ENCODE peak calls at places on chromosomes 16 and 17, in seven cellular contexts. U is BE2C, J is fibroblast of pulmonary artery, O is AG04450, N is heart left ventricle, M is A549, K is GM12865. V is an unnamed sample.
A peak's percentile ranks its signal among the peaks of the same experiment; 100 is the strongest.

GRCh38 chr17:45135978-45136791 is 698 bp downstream of the ACBD4 start:
- DNase-seq in J (no peak), K (no peak), U (peak; percentile 30), N (peak; percentile 45), O (no peak), M (no peak), V (no peak)

GRCh38 chr16:88966986-88967799 is 9.8 kb downstream of the CBFA2T3 start:
- DNase-seq in N (no peak), M (no peak), K (no peak), O (no peak), J (no peak), U (no peak), V (no peak)

GRCh38 chr16:6684076-6684673 is 648.5 kb upstream of the RBFOX1 start:
- DNase-seq in U (peak; percentile 22), N (no peak), K (peak; percentile 4), M (peak; percentile 25), O (no peak), J (peak; percentile 1), V (peak; percentile 1)

GRCh38 chr17:51590071-51590470 is 329.7 kb downstream of the UTP18 start:
- DNase-seq in U (peak; percentile 14), N (no peak), O (no peak), K (no peak), J (no peak), M (no peak), V (no peak)

GRCh38 chr17:74757931-74758845 is 9.8 kb downstream of the NHERF1 start:
- DNase-seq in N (peak; percentile 69), O (no peak), M (peak; percentile 61), U (peak; percentile 51), J (peak; percentile 43), K (no peak), V (no peak)

GRCh38 chr17:71023631-71024030 is 854.3 kb downstream of the KCNJ2 start:
- DNase-seq in N (no peak), K (peak; percentile 5), M (no peak), U (peak; percentile 92), J (peak; percentile 15), O (no peak), V (no peak)

GRCh38 chr17:6637458-6637840 is 3.1 kb downstream of the KIAA0753 start:
- DNase-seq in N (no peak), M (no peak), K (no peak), J (no peak), U (no peak), O (no peak), V (no peak)

GRCh38 chr17:73743802-73744201 is 99.6 kb upstream of the SDK2 start:
- DNase-seq in N (no peak), M (no peak), U (no peak), J (no peak), K (no peak), O (no peak), V (no peak)

GRCh38 chr17:2547176-2547575 is 35.5 kb upstream of the METTL16 start:
- DNase-seq in U (peak; percentile 36), J (peak; percentile 53), K (no peak), M (peak; percentile 49), O (no peak), N (no peak), V (peak; percentile 28)

GRCh38 chr17:2511138-2511461 is 588 bp downstream of the METTL16 start:
- DNase-seq in N (no peak), O (no peak), U (no peak), K (no peak), M (no peak), J (no peak), V (no peak)

GRCh38 chr17:40564883-40565744 is at the start of gene CCR7:
- DNase-seq in N (no peak), O (no peak), K (peak; percentile 86), J (no peak), M (no peak), U (no peak), V (no peak)

GRCh38 chr17:78883533-78884131 is 19.4 kb downstream of the CEP295NL start:
- DNase-seq in N (peak; percentile 89), K (no peak), O (peak; percentile 93), M (peak; percentile 86), J (peak; percentile 98), U (peak; percentile 88), V (peak; percentile 97)

GRCh38 chr17:17814162-17815061 is 22.4 kb downstream of the SREBF1 start:
- DNase-seq in N (no peak), K (no peak), J (no peak), M (no peak), O (no peak), U (no peak), V (no peak)

GRCh38 chr17:18315498-18316360 is 636 bp downstream of the SMCR8 start:
- DNase-seq in N (peak; percentile 35), K (no peak), J (peak; percentile 11), M (no peak), U (no peak), O (no peak), V (peak; percentile 14)

GRCh38 chr16:69781118-69781517 is 19.0 kb downstream of the WWP2 start:
- DNase-seq in O (no peak), N (no peak), K (no peak), M (no peak), J (no peak), U (no peak), V (no peak)

GRCh38 chr16:4110065-4110464 is 6.2 kb downstream of the ADCY9 start:
- DNase-seq in K (no peak), N (no peak), J (no peak), O (no peak), U (no peak), M (no peak), V (no peak)

GRCh38 chr16:61595605-61596004 is 440.6 kb downstream of the CDH8 start:
- DNase-seq in J (no peak), O (no peak), U (no peak), N (no peak), M (no peak), K (no peak), V (no peak)

GRCh38 chr17:73933871-73934270 is 269.6 kb upstream of the RPL38 start:
- DNase-seq in J (no peak), U (no peak), K (no peak), O (no peak), N (no peak), M (no peak), V (no peak)

GRCh38 chr17:28045304-28045703 is 2.8 kb downstream of the NLK start:
- DNase-seq in U (no peak), K (no peak), N (no peak), M (no peak), J (no peak), O (no peak), V (no peak)

GRCh38 chr17:63973930-63974593 is 1.3 kb upstream of the SCN4A start:
- DNase-seq in U (no peak), N (no peak), M (peak; percentile 34), J (no peak), K (no peak), O (no peak), V (peak; percentile 29)

GRCh38 chr17:19645608-19646250 is 2.8 kb upstream of the ALDH3A2 start:
- DNase-seq in K (peak; percentile 74), O (no peak), N (peak; percentile 35), U (peak; percentile 6), M (peak; percentile 61), J (peak; percentile 16), V (peak; percentile 30)

GRCh38 chr17:79627184-79627765 is 16.4 kb upstream of the RBFOX3 start:
- DNase-seq in U (no peak), K (no peak), M (no peak), J (no peak), O (no peak), N (no peak), V (no peak)

GRCh38 chr16:72195609-72196008 is 23.7 kb upstream of the PMFBP1 start:
- DNase-seq in N (no peak), J (no peak), K (no peak), O (no peak), U (peak; percentile 78), M (no peak), V (no peak)
- TF ChIP-seq CTCF in N (no peak), J (peak; percentile 7), K (no peak), O (no peak), U (peak; percentile 90), M (no peak), V (no peak)

DNA sequence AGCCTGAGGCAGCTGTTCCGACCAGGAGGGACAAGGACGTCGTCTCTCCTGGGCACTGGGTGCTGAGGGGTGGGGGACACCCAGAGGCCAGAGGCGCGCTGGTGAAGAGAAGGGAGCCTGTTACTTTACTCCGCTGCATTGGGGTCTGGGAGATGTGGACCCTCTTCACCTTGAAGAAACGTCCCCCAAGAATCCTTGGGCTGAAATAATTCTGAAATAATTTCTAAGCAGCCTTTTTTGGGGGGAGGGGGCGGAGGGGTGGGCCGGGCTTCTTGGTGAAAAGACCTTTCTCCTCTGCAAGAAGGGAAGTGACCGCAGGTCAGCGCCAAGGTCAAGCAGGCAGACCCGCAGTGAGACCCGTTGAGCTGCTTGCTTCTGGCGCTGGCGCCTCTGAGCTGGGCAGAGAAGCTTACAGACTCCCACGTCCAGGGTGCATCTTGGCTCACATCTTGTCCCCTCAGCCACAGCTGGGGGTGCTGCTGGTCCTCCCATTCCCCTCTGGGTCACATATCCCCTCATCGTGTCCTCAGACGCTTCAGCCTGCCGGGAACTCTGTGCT is 1.1 kb downstream of the SYT17 start:
- DNase-seq in M (no peak), O (no peak), J (no peak), K (no peak), N (no peak), U (peak; percentile 62), V (no peak)
- H3K4me3 ChIP-seq in M (peak overlapping the region; percentile 84), O (no peak overlapping the region), J (no peak overlapping the region), K (no peak overlapping the region), N (peak overlapping the region; percentile 46), U (peak overlapping the region; percentile 47), V (no peak overlapping the region)

GRCh38 chr17:81251943-81252301 is 12.8 kb downstream of the NDUFAF8 start:
- DNase-seq in N (no peak), U (peak; percentile 84), K (no peak), M (no peak), J (no peak), O (no peak), V (no peak)

GRCh38 chr17:81253358-81254131 is 14.4 kb downstream of the NDUFAF8 start:
- DNase-seq in K (peak; percentile 45), O (no peak), J (peak; percentile 52), U (peak; percentile 63), N (no peak), M (peak; percentile 43), V (peak; percentile 44)

GRCh38 chr17:81251091-81251942 is 12.2 kb downstream of the NDUFAF8 start:
- DNase-seq in K (no peak), O (no peak), M (no peak), N (peak; percentile 74), J (no peak), U (peak; percentile 71), V (no peak)

GRCh38 chr17:81250286-81251090 is 11.4 kb downstream of the NDUFAF8 start:
- DNase-seq in M (no peak), U (peak; percentile 12), K (no peak), J (no peak), O (no peak), N (peak; percentile 26), V (no peak)

GRCh38 chr17:81252336-81253329 is 13.5 kb downstream of the NDUFAF8 start:
- DNase-seq in M (no peak), U (peak; percentile 57), O (no peak), J (no peak), K (no peak), N (no peak), V (no peak)
- TF ChIP-seq CTCF in M (no peak), U (no peak), O (no peak), J (no peak), K (no peak), N (no peak), V (no peak)

DNA sequence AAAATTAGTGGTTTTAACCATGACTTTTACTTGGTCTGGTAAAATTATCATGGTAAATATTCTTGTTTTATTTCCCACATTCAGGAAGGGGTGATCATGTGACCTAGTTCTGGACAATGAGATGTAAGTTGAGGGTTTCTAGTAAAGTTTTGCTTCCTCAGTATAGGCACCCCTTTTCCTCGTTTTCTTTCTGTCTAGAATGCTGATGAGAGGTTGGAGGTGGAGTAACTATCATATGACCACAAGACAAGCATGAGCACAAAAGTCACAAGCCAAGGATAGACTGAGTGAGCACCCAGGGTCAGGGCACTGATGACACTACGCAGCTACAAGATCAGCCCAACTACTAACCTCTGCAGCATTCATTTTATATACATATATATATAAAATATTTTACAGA is 53.9 kb downstream of the MYO1D start:
- DNase-seq in K (no peak), U (no peak), J (no peak), M (no peak), N (no peak), O (no peak), V (peak; percentile 35)
- H3K4me3 ChIP-seq in K (no peak overlapping the region), U (no peak overlapping the region), J (no peak overlapping the region), M (peak overlapping the region; percentile 66), N (peak overlapping the region; percentile 34), O (no peak overlapping the region), V (no peak overlapping the region)